ENCODE peak calls at places on chromosomes 11 and 22, in six cellular contexts. K is iris pigment epithelial cell; Y is hepatocyte; O is aorta; X is germinal center; A is CD4-positive, alpha-beta T cell. Z is an unnamed sample.

GRCh38 chr22:46072030-46072881 is 78.1 kb upstream of the PPARA start:
- DNase-seq in A (peak), K (peak), O (peak), X (peak), Y (peak), Z (peak)

GRCh38 chr11:58152776-58153175 is 27.4 kb upstream of the OR9I1 start:
- DNase-seq in A (no peak), X (no peak), O (no peak), K (no peak), Y (no peak), Z (no peak)

GRCh38 chr11:61297741-61298140 is 2.6 kb upstream of the VWCE start:
- DNase-seq in X (no peak), Y (no peak), A (no peak), K (peak), O (no peak), Z (no peak)

GRCh38 chr11:889686-890475 is 20.7 kb downstream of the CHID1 start:
- DNase-seq in A (no peak), X (no peak), K (no peak), Y (no peak), O (no peak), Z (no peak)

GRCh38 chr22:38449776-38450175 is 5.2 kb downstream of the KCNJ4 start:
- DNase-seq in X (no peak), O (no peak), A (no peak), Y (no peak), K (no peak), Z (no peak)

GRCh38 chr11:118153516-118153915 is 893 bp upstream of the SCN4B start:
- DNase-seq in A (no peak), K (no peak), O (no peak), X (no peak), Y (no peak), Z (no peak)

GRCh38 chr11:2943711-2944118 is 14.5 kb upstream of the PHLDA2 start:
- DNase-seq in A (no peak), X (no peak), Y (no peak), K (no peak), O (peak), Z (peak)

GRCh38 chr11:106101370-106101769 is 23.9 kb downstream of the AASDHPPT start:
- DNase-seq in K (no peak), X (no peak), O (no peak), Y (no peak), A (no peak), Z (no peak)

GRCh38 chr22:44957267-44957905 is 52.4 kb downstream of the PHF21B start:
- DNase-seq in K (peak), O (no peak), X (no peak), Y (peak), A (no peak), Z (no peak)

GRCh38 chr11:44596541-44597276 is 31.2 kb downstream of the CD82 start:
- DNase-seq in Y (no peak), O (no peak), A (peak), K (no peak), X (peak), Z (peak)

GRCh38 chr11:441418-442274 is at the start of gene ANO9:
- DNase-seq in K (no peak), O (peak), A (peak), X (peak), Y (peak), Z (peak)

GRCh38 chr22:24420072-24420976 is 7.1 kb upstream of the ADORA2A start:
- DNase-seq in Y (no peak), X (no peak), K (no peak), O (peak), A (no peak), Z (no peak)

GRCh38 chr11:2363816-2364370 is 13.2 kb upstream of the CD81 start:
- DNase-seq in X (no peak), A (no peak), K (no peak), O (no peak), Y (no peak), Z (no peak)

GRCh38 chr11:116070555-116070954 is 566.3 kb upstream of the CADM1 start:
- DNase-seq in X (no peak), K (no peak), Y (no peak), A (no peak), O (no peak), Z (no peak)

GRCh38 chr11:126350811-126351210 is 4.7 kb upstream of the ST3GAL4 start:
- DNase-seq in A (no peak), Y (no peak), K (no peak), O (peak), X (no peak), Z (no peak)

GRCh38 chr11:108851781-108852180 is 186.9 kb downstream of the DDX10 start:
- DNase-seq in A (no peak), K (peak), O (no peak), Y (no peak), X (no peak), Z (no peak)

GRCh38 chr11:121059605-121060004 is 35.7 kb downstream of the TBCEL start:
- DNase-seq in Y (no peak), X (no peak), K (no peak), O (no peak), A (no peak), Z (peak)

GRCh38 chr11:129440028-129440630 is 64.5 kb downstream of the BARX2 start:
- DNase-seq in K (peak), Y (peak), O (no peak), A (no peak), X (no peak), Z (no peak)

GRCh38 chr11:65592840-65593517 is 2.6 kb downstream of the KCNK7 start:
- DNase-seq in K (no peak), X (no peak), O (no peak), Y (no peak), A (no peak), Z (no peak)

GRCh38 chr11:105799728-105800462 is 190.0 kb downstream of the GRIA4 start:
- DNase-seq in O (no peak), A (no peak), Y (no peak), X (no peak), K (no peak), Z (no peak)

GRCh38 chr11:116062129-116062525 is 557.9 kb upstream of the CADM1 start:
- DNase-seq in O (no peak), K (no peak), X (no peak), Y (peak), A (no peak), Z (no peak)

GRCh38 chr11:86774422-86774821 is 25.9 kb upstream of the PRSS23 start:
- DNase-seq in O (no peak), Y (no peak), X (no peak), K (no peak), A (no peak), Z (no peak)

GRCh38 chr11:120182790-120183491 is 27.9 kb upstream of the OAF start:
- DNase-seq in A (no peak), K (no peak), O (peak), X (no peak), Y (peak), Z (no peak)

GRCh38 chr11:134312223-134312622 is 19.6 kb upstream of the GLB1L2 start:
- DNase-seq in O (no peak), Y (no peak), K (no peak), A (no peak), X (no peak), Z (no peak)

GRCh38 chr11:2885676-2886081 is at the start of gene CDKN1C:
- DNase-seq in O (peak), Y (peak), X (peak), K (peak), A (peak), Z (peak)

GRCh38 chr11:73350908-73351636 is 25.1 kb upstream of the RELT start:
- DNase-seq in O (no peak), K (peak), A (peak), Y (peak), X (peak), Z (peak)

GRCh38 chr11:118643142-118643994 is 36.0 kb downstream of the PHLDB1 start:
- DNase-seq in Y (no peak), O (no peak), X (no peak), K (no peak), A (no peak), Z (no peak)

GRCh38 chr11:70519117-70519516 is 120.8 kb downstream of the CTTN start:
- DNase-seq in O (no peak), X (no peak), A (no peak), Y (no peak), K (no peak), Z (no peak)

Z was measured in GM13976.